ENCODE peak calls at places on chromosomes 12 and 14, in four cellular contexts. One of them, this sample, is unnamed.

GRCh38 chr14:87449016-87449415 is 544.0 kb downstream of the GALC start:
- DNase-seq in T-cell: no peak
- DNase-seq in H9: no peak
- DNase-seq in left colon: no peak
- DNase-seq in this sample: no peak

GRCh38 chr14:69501362-69501964 is 16.9 kb downstream of the PLEKHD1 start:
- DNase-seq in left colon: no peak
- DNase-seq in H9: no peak
- DNase-seq in T-cell: no peak
- DNase-seq in this sample: no peak

GRCh38 chr14:68608235-68608962 is 184.5 kb downstream of the ZFP36L1 start:
- DNase-seq in H9: no peak
- DNase-seq in left colon: peak
- DNase-seq in T-cell: no peak
- DNase-seq in this sample: no peak

GRCh38 chr12:120077260-120077659 is 39.3 kb downstream of the RAB35 start:
- DNase-seq in H9: no peak
- DNase-seq in T-cell: no peak
- DNase-seq in left colon: no peak
- DNase-seq in this sample: no peak

GRCh38 chr14:77067632-77068514 is 30.2 kb upstream of the CIPC start:
- DNase-seq in T-cell: peak
- DNase-seq in left colon: peak
- DNase-seq in H9: peak
- DNase-seq in this sample: no peak

GRCh38 chr14:54106802-54107377 is 150.3 kb upstream of the BMP4 start:
- DNase-seq in left colon: no peak
- DNase-seq in T-cell: no peak
- DNase-seq in H9: no peak
- DNase-seq in this sample: no peak

GRCh38 chr14:103623883-103624482 is 5.0 kb upstream of the KLC1 start:
- DNase-seq in H9: no peak
- DNase-seq in left colon: no peak
- DNase-seq in T-cell: no peak
- DNase-seq in this sample: no peak

GRCh38 chr14:101031721-101032120 is 128.2 kb upstream of the RTL1 start:
- DNase-seq in T-cell: no peak
- DNase-seq in left colon: no peak
- DNase-seq in H9: no peak
- DNase-seq in this sample: no peak

GRCh38 chr14:72164420-72165150 is 232.4 kb downstream of the RGS6 start:
- DNase-seq in T-cell: no peak
- DNase-seq in left colon: no peak
- DNase-seq in H9: no peak
- DNase-seq in this sample: no peak

GRCh38 chr14:61388173-61388975 is 67.0 kb downstream of the PRKCH start:
- DNase-seq in left colon: no peak
- DNase-seq in T-cell: no peak
- DNase-seq in H9: no peak
- DNase-seq in this sample: no peak

GRCh38 chr12:47590771-47591368 is 115.0 kb downstream of the RPAP3 start:
- DNase-seq in left colon: no peak
- DNase-seq in H9: no peak
- DNase-seq in T-cell: no peak
- DNase-seq in this sample: no peak

GRCh38 chr14:94816113-94816512 is 46.2 kb upstream of the GSC start:
- DNase-seq in left colon: no peak
- DNase-seq in T-cell: no peak
- DNase-seq in H9: peak
- DNase-seq in this sample: no peak

This sample was measured in iPS DF 19.7.